ENCODE peak calls at places on chromosome 6, in five cellular contexts. One of them, this sample, is unnamed.
A peak's percentile ranks its signal among the peaks of the same experiment; 100 is the strongest.

GRCh38 chr6:132446136-132446535 is 44.9 kb upstream of the MOXD1 start:
- DNase-seq in sigmoid colon: no peak
- DNase-seq in breast epithelium: no peak
- DNase-seq in transverse colon: no peak
- DNase-seq in vagina: no peak
- DNase-seq in this sample: no peak

GRCh38 chr6:134123666-134124208 is 71.3 kb upstream of the SLC2A12 start:
- DNase-seq in sigmoid colon: no peak
- DNase-seq in breast epithelium: no peak
- DNase-seq in transverse colon: no peak
- DNase-seq in vagina: no peak
- DNase-seq in this sample: no peak

GRCh38 chr6:161922631-161923119 is 648.8 kb upstream of the AGPAT4 start:
- DNase-seq in sigmoid colon: no peak
- DNase-seq in breast epithelium: no peak
- DNase-seq in transverse colon: peak; percentile 67
- DNase-seq in vagina: no peak
- DNase-seq in this sample: no peak

GRCh38 chr6:136440187-136440582 is 110.0 kb downstream of the MAP7 start:
- DNase-seq in sigmoid colon: no peak
- DNase-seq in breast epithelium: no peak
- DNase-seq in transverse colon: no peak
- DNase-seq in vagina: no peak
- DNase-seq in this sample: no peak

GRCh38 chr6:48032156-48032555 is 78.8 kb downstream of the PTCHD4 start:
- DNase-seq in sigmoid colon: no peak
- DNase-seq in breast epithelium: no peak
- DNase-seq in transverse colon: no peak
- DNase-seq in vagina: no peak
- DNase-seq in this sample: no peak

GRCh38 chr6:11197175-11197535 is 35.3 kb downstream of the NEDD9 start:
- DNase-seq in sigmoid colon: no peak
- DNase-seq in breast epithelium: no peak
- DNase-seq in transverse colon: no peak
- DNase-seq in vagina: no peak
- DNase-seq in this sample: no peak

GRCh38 chr6:16286151-16286522 is 47.8 kb downstream of the GMPR start:
- DNase-seq in sigmoid colon: no peak
- DNase-seq in breast epithelium: no peak
- DNase-seq in transverse colon: no peak
- DNase-seq in vagina: no peak
- DNase-seq in this sample: no peak

GRCh38 chr6:44831002-44831610 is 443.6 kb downstream of the CDC5L start:
- DNase-seq in sigmoid colon: no peak
- DNase-seq in breast epithelium: no peak
- DNase-seq in transverse colon: no peak
- DNase-seq in vagina: no peak
- DNase-seq in this sample: no peak

GRCh38 chr6:11598687-11599086 is 61.1 kb downstream of the TMEM170B start:
- DNase-seq in sigmoid colon: no peak
- DNase-seq in breast epithelium: no peak
- DNase-seq in transverse colon: no peak
- DNase-seq in vagina: no peak
- DNase-seq in this sample: no peak

GRCh38 chr6:11622156-11622555 is 84.6 kb downstream of the TMEM170B start:
- DNase-seq in sigmoid colon: no peak
- DNase-seq in breast epithelium: no peak
- DNase-seq in transverse colon: no peak
- DNase-seq in vagina: no peak
- DNase-seq in this sample: no peak

GRCh38 chr6:37794825-37795224 is 24.7 kb upstream of the ZFAND3 start:
- DNase-seq in sigmoid colon: no peak
- DNase-seq in breast epithelium: no peak
- DNase-seq in transverse colon: no peak
- DNase-seq in vagina: no peak
- DNase-seq in this sample: no peak

GRCh38 chr6:20438462-20439070 is 36.9 kb downstream of the E2F3 start:
- DNase-seq in sigmoid colon: no peak
- DNase-seq in breast epithelium: no peak
- DNase-seq in transverse colon: no peak
- DNase-seq in vagina: no peak
- DNase-seq in this sample: no peak

GRCh38 chr6:17588011-17588410 is 12.1 kb upstream of the FAM8A1 start:
- DNase-seq in sigmoid colon: no peak
- DNase-seq in breast epithelium: no peak
- DNase-seq in transverse colon: no peak
- DNase-seq in vagina: no peak
- DNase-seq in this sample: no peak

GRCh38 chr6:135056632-135057031 is 2.0 kb upstream of the HBS1L start:
- DNase-seq in sigmoid colon: no peak
- DNase-seq in breast epithelium: no peak
- DNase-seq in transverse colon: no peak
- DNase-seq in vagina: no peak
- DNase-seq in this sample: no peak

GRCh38 chr6:10429638-10430427 is 15.0 kb upstream of the TFAP2A start:
- DNase-seq in sigmoid colon: no peak
- DNase-seq in breast epithelium: no peak
- DNase-seq in transverse colon: no peak
- DNase-seq in vagina: no peak
- DNase-seq in this sample: no peak

GRCh38 chr6:82083646-82084045 is 163.9 kb downstream of the IBTK start:
- DNase-seq in sigmoid colon: no peak
- DNase-seq in breast epithelium: no peak
- DNase-seq in transverse colon: no peak
- DNase-seq in vagina: no peak
- DNase-seq in this sample: no peak

GRCh38 chr6:161721511-161721910 is 447.6 kb upstream of the AGPAT4 start:
- DNase-seq in sigmoid colon: no peak
- DNase-seq in breast epithelium: no peak
- DNase-seq in transverse colon: no peak
- DNase-seq in vagina: no peak
- DNase-seq in this sample: no peak

GRCh38 chr6:42226251-42227143 is 8.8 kb upstream of the MRPS10 start:
- DNase-seq in sigmoid colon: no peak
- DNase-seq in breast epithelium: no peak
- DNase-seq in transverse colon: peak; percentile 71
- DNase-seq in vagina: no peak
- DNase-seq in this sample: no peak

GRCh38 chr6:3884007-3884745 is 35.0 kb downstream of the FAM50B start:
- DNase-seq in sigmoid colon: no peak
- DNase-seq in breast epithelium: no peak
- DNase-seq in transverse colon: no peak
- DNase-seq in vagina: no peak
- DNase-seq in this sample: no peak

GRCh38 chr6:163866192-163866591 is 451.7 kb downstream of the QKI start:
- DNase-seq in sigmoid colon: no peak
- DNase-seq in breast epithelium: no peak
- DNase-seq in transverse colon: no peak
- DNase-seq in vagina: no peak
- DNase-seq in this sample: no peak
- TF ChIP-seq CTCF in sigmoid colon: no peak
- TF ChIP-seq CTCF in breast epithelium: no peak
- TF ChIP-seq CTCF in transverse colon: no peak
- TF ChIP-seq CTCF in vagina: no peak
- TF ChIP-seq CTCF in this sample: no peak

GRCh38 chr6:114153448-114153847 is 182.5 kb upstream of the HDAC2 start:
- DNase-seq in sigmoid colon: no peak
- DNase-seq in breast epithelium: no peak
- DNase-seq in transverse colon: no peak
- DNase-seq in vagina: no peak
- DNase-seq in this sample: no peak
- TF ChIP-seq POLR2AphosphoS5 in sigmoid colon: no peak
- TF ChIP-seq POLR2AphosphoS5 in breast epithelium: no peak
- TF ChIP-seq POLR2AphosphoS5 in transverse colon: no peak
- TF ChIP-seq POLR2AphosphoS5 in vagina: no peak
- TF ChIP-seq POLR2AphosphoS5 in this sample: no peak

GRCh38 chr6:22043284-22043962 is 253.4 kb downstream of the PRL start:
- DNase-seq in sigmoid colon: no peak
- DNase-seq in breast epithelium: no peak
- DNase-seq in transverse colon: no peak
- DNase-seq in vagina: no peak
- DNase-seq in this sample: no peak
- H3K4me3 ChIP-seq in sigmoid colon: no peak overlapping the region
- H3K4me3 ChIP-seq in breast epithelium: peak overlapping the region; percentile 8
- H3K4me3 ChIP-seq in transverse colon: no peak overlapping the region
- H3K4me3 ChIP-seq in vagina: peak overlapping the region; percentile 10
- H3K4me3 ChIP-seq in this sample: no peak overlapping the region

GRCh38 chr6:83984411-83984810 is 49.2 kb upstream of the MRAP2 start:
- DNase-seq in sigmoid colon: no peak
- DNase-seq in breast epithelium: no peak
- DNase-seq in transverse colon: no peak
- DNase-seq in vagina: no peak
- DNase-seq in this sample: no peak

GRCh38 chr6:83985308-83985713 is 48.3 kb upstream of the MRAP2 start:
- DNase-seq in sigmoid colon: no peak
- DNase-seq in breast epithelium: no peak
- DNase-seq in transverse colon: no peak
- DNase-seq in vagina: no peak
- DNase-seq in this sample: no peak

DNA sequence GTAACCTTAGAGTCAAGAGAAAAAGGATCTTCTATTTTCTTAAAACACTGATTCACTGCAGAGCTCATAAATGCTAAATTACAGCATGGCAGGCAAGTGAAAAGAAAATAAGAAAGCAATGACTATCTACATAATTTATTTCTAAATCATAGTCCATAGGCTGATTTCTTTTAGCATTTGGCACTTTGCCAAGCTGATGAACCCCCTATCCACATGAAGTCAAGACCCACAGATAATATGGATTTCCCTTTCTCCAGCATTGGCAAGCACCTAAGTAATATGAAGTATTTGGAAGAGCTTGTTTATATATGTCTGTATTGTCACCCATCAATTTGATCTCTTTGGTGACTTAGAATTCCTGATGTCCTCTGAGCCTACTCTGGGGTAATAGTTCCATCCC is 47.9 kb upstream of the MRAP2 start:
- DNase-seq in sigmoid colon: no peak
- DNase-seq in breast epithelium: no peak
- DNase-seq in transverse colon: no peak
- DNase-seq in vagina: no peak
- DNase-seq in this sample: no peak
- TF ChIP-seq CTCF in sigmoid colon: no peak
- TF ChIP-seq CTCF in breast epithelium: no peak
- TF ChIP-seq CTCF in transverse colon: no peak
- TF ChIP-seq CTCF in vagina: no peak
- TF ChIP-seq CTCF in this sample: no peak

DNA sequence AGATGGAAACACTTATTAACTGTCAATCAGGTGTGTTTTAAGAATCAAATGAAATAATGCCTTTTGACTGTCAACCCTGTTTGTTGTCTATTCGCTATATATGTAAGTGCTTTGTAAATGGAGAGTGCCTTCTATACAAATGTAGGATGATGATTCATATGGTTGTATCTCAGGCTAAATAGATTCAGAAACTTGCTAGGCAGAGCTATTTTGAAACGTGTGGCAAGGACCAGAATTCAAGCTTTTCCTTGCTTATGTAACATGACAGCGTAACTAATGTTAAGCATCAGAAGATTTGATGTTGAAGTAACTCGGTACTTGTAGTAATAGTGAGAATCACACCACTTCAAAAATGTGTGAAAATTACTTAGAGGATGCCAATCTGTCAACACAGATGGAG is 3.4 kb downstream of the OGFRL1 start:
- DNase-seq in sigmoid colon: no peak
- DNase-seq in breast epithelium: no peak
- DNase-seq in transverse colon: no peak
- DNase-seq in vagina: no peak
- DNase-seq in this sample: no peak
- TF ChIP-seq POLR2AphosphoS5 in sigmoid colon: no peak
- TF ChIP-seq POLR2AphosphoS5 in breast epithelium: no peak
- TF ChIP-seq POLR2AphosphoS5 in transverse colon: no peak
- TF ChIP-seq POLR2AphosphoS5 in vagina: no peak
- TF ChIP-seq POLR2AphosphoS5 in this sample: no peak

GRCh38 chr6:56534680-56535419 is 107.8 kb downstream of the DST start:
- DNase-seq in sigmoid colon: no peak
- DNase-seq in breast epithelium: no peak
- DNase-seq in transverse colon: no peak
- DNase-seq in vagina: no peak
- DNase-seq in this sample: no peak
- H3K4me3 ChIP-seq in sigmoid colon: no peak overlapping the region
- H3K4me3 ChIP-seq in breast epithelium: no peak overlapping the region
- H3K4me3 ChIP-seq in transverse colon: no peak overlapping the region
- H3K4me3 ChIP-seq in vagina: no peak overlapping the region
- H3K4me3 ChIP-seq in this sample: no peak overlapping the region